ENCODE peak calls at places on chromosomes 12 and 14, in four cellular contexts. C is NCI-H1417 treated with DMSO at 0.1 percent for 48 hours; K is AG04450; G is naive thymus-derived CD4-positive, alpha-beta T cell. A is an unnamed sample.

GRCh38 chr14:31024577-31025334 is 693 bp upstream of the AP4S1 start:
- DNase-seq in G (no peak), K (no peak), C (no peak), A (no peak)

GRCh38 chr14:75295491-75296338 is 17.1 kb downstream of the FOS start:
- DNase-seq in G (peak), K (no peak), C (peak), A (peak)

GRCh38 chr14:61215222-61216010 is 65.7 kb downstream of the TMEM30B start:
- DNase-seq in G (no peak), K (no peak), C (no peak), A (no peak)

GRCh38 chr12:54371328-54372112 is 7.2 kb upstream of the GPR84 start:
- DNase-seq in C (no peak), K (no peak), G (no peak), A (no peak)

GRCh38 chr12:122063691-122064033 is 14.9 kb upstream of the MLXIP start:
- DNase-seq in K (no peak), C (no peak), G (no peak), A (no peak)

GRCh38 chr12:65603428-65604351 is 220.6 kb upstream of the HMGA2 start:
- DNase-seq in G (no peak), C (no peak), K (peak), A (peak)

GRCh38 chr12:40012709-40013108 is 93.2 kb downstream of the SLC2A13 start:
- DNase-seq in C (no peak), K (no peak), G (no peak), A (no peak)

GRCh38 chr12:65673732-65674131 is 150.6 kb upstream of the HMGA2 start:
- DNase-seq in C (no peak), K (no peak), G (no peak), A (no peak)

GRCh38 chr12:57852620-57853509 is 6.3 kb upstream of the CTDSP2 start:
- DNase-seq in C (no peak), K (no peak), G (no peak), A (no peak)